ENCODE peak calls at places on chromosomes 12 and 14, in ten cellular contexts. J is BJ, B is PC-3, L is neural progenitor cell, I is body of pancreas, X is mammary epithelial cell, W is choroid plexus epithelial cell, Y is A673, G is pancreas, V is uterus. C is an unnamed sample.

GRCh38 chr12:5123921-5124320 is 80.2 kb downstream of the KCNA5 start:
- DNase-seq in J (no peak), B (no peak), L (no peak), I (no peak), X (no peak), W (no peak), Y (no peak), G (no peak), V (no peak), C (no peak)

GRCh38 chr12:46386877-46387629 is 14.5 kb upstream of the SLC38A2 start:
- DNase-seq in J (no peak), B (peak; percentile 56), L (peak; percentile 34), I (no peak), X (no peak), W (peak; percentile 89), Y (peak; percentile 94), G (no peak), V (peak; percentile 54), C (no peak)

GRCh38 chr14:81476816-81477215 is 56.8 kb downstream of the SEL1L start:
- DNase-seq in J (no peak), B (no peak), L (no peak), I (no peak), X (no peak), W (no peak), Y (no peak), G (no peak), V (no peak), C (no peak)

GRCh38 chr14:99774526-99775307 is 18.5 kb upstream of the EML1 start:
- DNase-seq in J (no peak), B (peak; percentile 15), L (no peak), I (no peak), X (no peak), W (peak; percentile 70), Y (peak; percentile 72), G (no peak), V (peak; percentile 72), C (no peak)

GRCh38 chr12:107368586-107368985 is 275.2 kb upstream of the CRY1 start:
- DNase-seq in J (no peak), B (no peak), L (no peak), I (no peak), X (no peak), W (no peak), Y (no peak), G (no peak), V (no peak), C (no peak)

GRCh38 chr12:54583726-54584125 is 4.7 kb downstream of the PPP1R1A start:
- DNase-seq in J (no peak), B (no peak), L (no peak), I (no peak), X (no peak), W (no peak), Y (no peak), G (no peak), V (no peak), C (no peak)

GRCh38 chr12:39905152-39905551 is 200.7 kb downstream of the SLC2A13 start:
- DNase-seq in J (peak; percentile 84), B (no peak), L (no peak), I (no peak), X (peak; percentile 61), W (peak; percentile 8), Y (no peak), G (no peak), V (peak; percentile 76), C (peak; percentile 48)

GRCh38 chr12:104750061-104750460 is 208.0 kb downstream of the SLC41A2 start:
- DNase-seq in J (peak; percentile 23), B (no peak), L (no peak), I (no peak), X (no peak), W (peak; percentile 87), Y (no peak), G (no peak), V (no peak), C (no peak)

GRCh38 chr14:22836301-22837058 is at the start of gene MMP14:
- DNase-seq in J (peak; percentile 81), B (peak; percentile 65), L (peak; percentile 48), I (peak; percentile 71), X (peak; percentile 86), W (peak; percentile 94), Y (peak; percentile 83), G (peak; percentile 56), V (peak; percentile 85), C (peak; percentile 75)

GRCh38 chr14:50501642-50502041 is 30.7 kb downstream of the MAP4K5 start:
- DNase-seq in J (no peak), B (peak; percentile 89), L (no peak), I (no peak), X (peak; percentile 70), W (peak; percentile 86), Y (no peak), G (no peak), V (no peak), C (no peak)

GRCh38 chr12:48782457-48783395 is 6.2 kb downstream of the ADCY6 start:
- DNase-seq in J (no peak), B (no peak), L (no peak), I (no peak), X (no peak), W (no peak), Y (no peak), G (no peak), V (no peak), C (no peak)

DNA sequence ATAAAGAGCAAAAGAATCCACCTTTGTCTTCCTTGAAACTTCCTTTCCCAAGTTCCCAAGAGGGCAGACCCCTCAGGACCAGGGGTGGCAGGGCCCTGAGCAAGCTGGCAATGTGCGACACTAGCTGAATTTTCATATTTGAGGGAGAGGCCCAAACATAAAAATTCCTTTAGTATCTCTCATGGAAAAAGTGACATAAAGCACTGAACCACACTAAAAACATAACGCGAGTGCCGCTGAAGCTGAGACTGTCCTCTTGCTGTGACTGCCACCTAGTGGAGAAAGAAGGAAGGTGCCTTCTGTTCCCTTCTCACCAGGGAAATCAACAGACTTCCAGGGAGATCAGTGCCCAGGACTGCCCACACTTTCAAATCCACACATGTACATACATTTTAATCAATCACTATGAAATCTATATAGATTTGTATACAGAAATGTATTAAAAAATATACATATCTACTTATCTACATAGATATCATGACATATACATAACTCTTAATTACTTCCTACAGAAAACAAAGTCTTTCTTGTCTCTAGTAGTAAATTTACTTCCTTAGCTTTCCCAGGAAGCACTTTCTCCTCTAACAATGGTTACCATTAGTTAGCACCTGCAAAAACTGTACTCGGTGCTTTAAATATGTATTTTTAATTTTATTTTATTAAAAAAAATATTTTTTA is 53.8 kb downstream of the SSH1 start:
- DNase-seq in J (peak; percentile 73), B (peak; percentile 96), L (peak; percentile 84), I (peak; percentile 76), X (peak; percentile 68), W (peak; percentile 97), Y (peak; percentile 88), G (peak; percentile 79), V (peak; percentile 75), C (peak; percentile 48)
- H3K4me3 ChIP-seq in J (no peak overlapping the region), B (no peak overlapping the region), L (no peak overlapping the region), I (no peak overlapping the region), X (no peak overlapping the region), W (no peak overlapping the region), Y (no peak overlapping the region), G (no peak overlapping the region), V (no peak overlapping the region), C (no peak overlapping the region)

GRCh38 chr14:37143500-37143874 is 28.9 kb downstream of the SLC25A21 start:
- DNase-seq in J (no peak), B (no peak), L (no peak), I (no peak), X (no peak), W (peak; percentile 6), Y (no peak), G (no peak), V (no peak), C (no peak)

GRCh38 chr14:37144729-37145363 is 27.6 kb downstream of the SLC25A21 start:
- DNase-seq in J (no peak), B (no peak), L (no peak), I (no peak), X (no peak), W (no peak), Y (no peak), G (no peak), V (no peak), C (no peak)

GRCh38 chr14:37140176-37140575 is 32.2 kb downstream of the SLC25A21 start:
- DNase-seq in J (no peak), B (no peak), L (no peak), I (no peak), X (peak; percentile 32), W (no peak), Y (no peak), G (no peak), V (no peak), C (no peak)

GRCh38 chr14:37142835-37143499 is 29.4 kb downstream of the SLC25A21 start:
- DNase-seq in J (no peak), B (peak; percentile 90), L (peak; percentile 8), I (no peak), X (peak; percentile 82), W (peak; percentile 49), Y (no peak), G (no peak), V (no peak), C (no peak)

GRCh38 chr14:37139710-37140109 is 32.7 kb downstream of the SLC25A21 start:
- DNase-seq in J (no peak), B (peak; percentile 30), L (no peak), I (no peak), X (peak; percentile 54), W (no peak), Y (no peak), G (no peak), V (no peak), C (no peak)
- H3K4me3 ChIP-seq in J (no peak overlapping the region), B (no peak overlapping the region), L (no peak overlapping the region), I (no peak overlapping the region), X (no peak overlapping the region), W (no peak overlapping the region), Y (no peak overlapping the region), G (no peak overlapping the region), V (no peak overlapping the region), C (no peak overlapping the region)

GRCh38 chr14:55121628-55122440 is 7.2 kb upstream of the LGALS3 start:
- DNase-seq in J (no peak), B (peak; percentile 42), L (no peak), I (no peak), X (no peak), W (no peak), Y (no peak), G (no peak), V (no peak), C (no peak)
- H3K4me3 ChIP-seq in J (no peak overlapping the region), B (peak overlapping the region; percentile 0), L (no peak overlapping the region), I (no peak overlapping the region), X (no peak overlapping the region), W (no peak overlapping the region), Y (no peak overlapping the region), G (no peak overlapping the region), V (no peak overlapping the region), C (no peak overlapping the region)

DNA sequence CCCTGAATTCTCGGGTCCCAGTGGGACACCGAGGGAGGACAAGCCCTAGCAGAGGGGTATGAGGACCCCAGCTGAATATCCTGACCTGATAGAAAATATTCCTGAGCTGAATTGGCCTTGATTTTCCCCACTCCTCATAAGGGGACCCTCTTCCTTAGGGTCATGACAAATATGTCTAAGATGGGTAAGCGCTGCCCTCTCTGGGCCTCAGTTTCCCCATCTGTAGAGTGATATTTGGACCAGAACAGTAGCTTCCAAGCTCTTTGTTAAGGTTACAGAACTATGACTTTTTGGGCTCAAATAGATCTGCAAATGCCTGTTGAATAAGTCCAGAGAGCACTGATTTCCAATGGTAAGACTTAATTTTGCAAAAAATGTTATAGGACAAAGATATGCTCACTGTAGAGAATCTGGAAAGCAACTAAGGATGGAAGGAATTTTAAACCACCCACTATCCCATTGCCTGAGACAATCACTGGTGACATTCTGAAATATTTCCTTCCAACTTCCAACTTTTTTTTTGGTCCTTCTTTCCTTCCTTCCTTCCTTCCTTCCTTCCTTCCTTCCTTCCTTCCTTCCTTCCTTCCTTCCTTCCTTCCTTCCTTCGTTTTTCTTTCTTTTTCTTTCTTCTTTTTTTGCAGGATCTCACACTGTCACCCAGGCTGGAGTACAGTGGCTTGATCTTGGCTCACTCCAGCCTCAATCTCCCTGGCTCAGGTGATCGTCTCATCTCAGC is 32.0 kb downstream of the MYL2 start:
- DNase-seq in J (no peak), B (no peak), L (no peak), I (no peak), X (no peak), W (no peak), Y (peak; percentile 49), G (no peak), V (no peak), C (no peak)
- H3K4me3 ChIP-seq in J (no peak overlapping the region), B (peak overlapping the region; percentile 84), L (no peak overlapping the region), I (no peak overlapping the region), X (no peak overlapping the region), W (no peak overlapping the region), Y (peak overlapping the region; percentile 44), G (no peak overlapping the region), V (no peak overlapping the region), C (no peak overlapping the region)

C was measured in mucosa of descending colon.